ENCODE peak calls at places on chromosomes 4 and X, in ten cellular contexts. One of them, this sample, is unnamed.

GRCh38 chrX:352582-353314 is 34.0 kb downstream of the PPP2R3B start:
- DNase-seq in ovary: peak
- DNase-seq in fibroblast of pulmonary artery: no peak
- DNase-seq in lower lobe of right lung: peak
- DNase-seq in mucosa of descending colon: peak
- DNase-seq in AG04449: no peak
- DNase-seq in GM06990: no peak
- DNase-seq in prostate gland: no peak
- DNase-seq in dorsolateral prefrontal cortex: no peak
- DNase-seq in upper lobe of right lung: peak
- DNase-seq in this sample: no peak

GRCh38 chr4:85548841-85549240 is 73.9 kb downstream of the ARHGAP24 start:
- DNase-seq in ovary: no peak
- DNase-seq in fibroblast of pulmonary artery: peak
- DNase-seq in lower lobe of right lung: no peak
- DNase-seq in mucosa of descending colon: no peak
- DNase-seq in AG04449: no peak
- DNase-seq in GM06990: no peak
- DNase-seq in prostate gland: no peak
- DNase-seq in dorsolateral prefrontal cortex: no peak
- DNase-seq in upper lobe of right lung: no peak
- DNase-seq in this sample: no peak

GRCh38 chr4:140755811-140756291 is 334 bp downstream of the TBC1D9 start:
- DNase-seq in ovary: peak
- DNase-seq in fibroblast of pulmonary artery: peak
- DNase-seq in lower lobe of right lung: peak
- DNase-seq in mucosa of descending colon: peak
- DNase-seq in AG04449: no peak
- DNase-seq in GM06990: peak
- DNase-seq in prostate gland: peak
- DNase-seq in dorsolateral prefrontal cortex: peak
- DNase-seq in upper lobe of right lung: peak
- DNase-seq in this sample: peak

GRCh38 chrX:155069414-155069813 is 1.5 kb downstream of the CMC4 start:
- DNase-seq in ovary: no peak
- DNase-seq in fibroblast of pulmonary artery: no peak
- DNase-seq in lower lobe of right lung: no peak
- DNase-seq in mucosa of descending colon: no peak
- DNase-seq in AG04449: no peak
- DNase-seq in GM06990: no peak
- DNase-seq in prostate gland: no peak
- DNase-seq in dorsolateral prefrontal cortex: no peak
- DNase-seq in upper lobe of right lung: no peak
- DNase-seq in this sample: no peak

GRCh38 chrX:110004210-110004609 is 1.3 kb downstream of the TMEM164 start:
- DNase-seq in ovary: peak
- DNase-seq in fibroblast of pulmonary artery: no peak
- DNase-seq in lower lobe of right lung: peak
- DNase-seq in mucosa of descending colon: peak
- DNase-seq in AG04449: no peak
- DNase-seq in GM06990: no peak
- DNase-seq in prostate gland: peak
- DNase-seq in dorsolateral prefrontal cortex: no peak
- DNase-seq in upper lobe of right lung: peak
- DNase-seq in this sample: no peak

GRCh38 chrX:64192673-64193072 is 12.8 kb downstream of the AMER1 start:
- DNase-seq in ovary: no peak
- DNase-seq in fibroblast of pulmonary artery: no peak
- DNase-seq in lower lobe of right lung: no peak
- DNase-seq in mucosa of descending colon: no peak
- DNase-seq in AG04449: no peak
- DNase-seq in GM06990: no peak
- DNase-seq in prostate gland: no peak
- DNase-seq in dorsolateral prefrontal cortex: no peak
- DNase-seq in upper lobe of right lung: no peak
- DNase-seq in this sample: no peak

GRCh38 chr4:54658321-54659093 is 750 bp downstream of the KIT start:
- DNase-seq in ovary: peak
- DNase-seq in fibroblast of pulmonary artery: peak
- DNase-seq in lower lobe of right lung: peak
- DNase-seq in mucosa of descending colon: peak
- DNase-seq in AG04449: no peak
- DNase-seq in GM06990: peak
- DNase-seq in prostate gland: peak
- DNase-seq in dorsolateral prefrontal cortex: peak
- DNase-seq in upper lobe of right lung: peak
- DNase-seq in this sample: peak

GRCh38 chr4:20422398-20422797 is 170.7 kb downstream of the SLIT2 start:
- DNase-seq in ovary: no peak
- DNase-seq in fibroblast of pulmonary artery: peak
- DNase-seq in lower lobe of right lung: no peak
- DNase-seq in mucosa of descending colon: no peak
- DNase-seq in AG04449: no peak
- DNase-seq in GM06990: no peak
- DNase-seq in prostate gland: peak
- DNase-seq in dorsolateral prefrontal cortex: no peak
- DNase-seq in upper lobe of right lung: no peak
- DNase-seq in this sample: peak

GRCh38 chrX:46117234-46117633 is 428.0 kb downstream of the ZNF674 start:
- DNase-seq in ovary: no peak
- DNase-seq in fibroblast of pulmonary artery: no peak
- DNase-seq in lower lobe of right lung: no peak
- DNase-seq in mucosa of descending colon: peak
- DNase-seq in AG04449: no peak
- DNase-seq in GM06990: no peak
- DNase-seq in prostate gland: peak
- DNase-seq in dorsolateral prefrontal cortex: no peak
- DNase-seq in upper lobe of right lung: no peak
- DNase-seq in this sample: no peak

DNA sequence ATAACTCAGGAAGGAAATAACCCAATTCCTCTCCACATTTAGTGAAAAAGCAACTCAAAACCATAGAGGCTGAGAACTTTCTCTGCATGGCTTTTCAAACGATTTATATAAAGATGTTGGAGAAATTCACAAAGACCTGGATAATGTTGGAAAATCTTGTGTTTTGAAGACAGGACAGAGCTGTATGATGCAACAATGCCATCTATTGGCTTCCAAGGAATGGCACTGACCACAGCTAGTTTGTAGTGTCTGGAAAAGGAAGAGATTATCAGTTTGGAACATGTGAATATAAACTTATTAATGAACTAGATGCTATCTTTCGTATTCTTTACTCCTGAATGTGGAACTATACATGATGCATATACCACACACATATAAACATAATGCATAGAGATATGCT is 503.6 kb downstream of the IL1RAPL1 start:
- DNase-seq in ovary: no peak
- DNase-seq in fibroblast of pulmonary artery: peak
- DNase-seq in lower lobe of right lung: no peak
- DNase-seq in mucosa of descending colon: no peak
- DNase-seq in AG04449: no peak
- DNase-seq in GM06990: no peak
- DNase-seq in prostate gland: no peak
- DNase-seq in dorsolateral prefrontal cortex: no peak
- DNase-seq in upper lobe of right lung: no peak
- DNase-seq in this sample: no peak
- TF ChIP-seq CTCF in ovary: no peak
- TF ChIP-seq CTCF in fibroblast of pulmonary artery: peak
- TF ChIP-seq CTCF in lower lobe of right lung: no peak
- TF ChIP-seq CTCF in mucosa of descending colon: no peak
- TF ChIP-seq CTCF in AG04449: peak
- TF ChIP-seq CTCF in GM06990: peak
- TF ChIP-seq CTCF in prostate gland: no peak
- TF ChIP-seq CTCF in dorsolateral prefrontal cortex: peak
- TF ChIP-seq CTCF in upper lobe of right lung: no peak
- TF ChIP-seq CTCF in this sample: peak

GRCh38 chrX:119853449-119853848 is 686 bp upstream of the UPF3B start:
- DNase-seq in ovary: no peak
- DNase-seq in fibroblast of pulmonary artery: no peak
- DNase-seq in lower lobe of right lung: no peak
- DNase-seq in mucosa of descending colon: no peak
- DNase-seq in AG04449: no peak
- DNase-seq in GM06990: no peak
- DNase-seq in prostate gland: no peak
- DNase-seq in dorsolateral prefrontal cortex: no peak
- DNase-seq in upper lobe of right lung: no peak
- DNase-seq in this sample: no peak
- H3K4me3 ChIP-seq in ovary: peak
- H3K4me3 ChIP-seq in fibroblast of pulmonary artery: peak
- H3K4me3 ChIP-seq in lower lobe of right lung: peak
- H3K4me3 ChIP-seq in mucosa of descending colon: no peak
- H3K4me3 ChIP-seq in AG04449: peak
- H3K4me3 ChIP-seq in GM06990: peak
- H3K4me3 ChIP-seq in prostate gland: peak
- H3K4me3 ChIP-seq in dorsolateral prefrontal cortex: peak
- H3K4me3 ChIP-seq in upper lobe of right lung: peak
- H3K4me3 ChIP-seq in this sample: peak

GRCh38 chr4:147863111-147863747 is 131.3 kb downstream of the ARHGAP10 start:
- DNase-seq in ovary: no peak
- DNase-seq in fibroblast of pulmonary artery: peak
- DNase-seq in lower lobe of right lung: no peak
- DNase-seq in mucosa of descending colon: no peak
- DNase-seq in AG04449: no peak
- DNase-seq in GM06990: no peak
- DNase-seq in prostate gland: no peak
- DNase-seq in dorsolateral prefrontal cortex: no peak
- DNase-seq in upper lobe of right lung: no peak
- DNase-seq in this sample: peak
- TF ChIP-seq CTCF in ovary: peak
- TF ChIP-seq CTCF in fibroblast of pulmonary artery: peak
- TF ChIP-seq CTCF in lower lobe of right lung: no peak
- TF ChIP-seq CTCF in mucosa of descending colon: no peak
- TF ChIP-seq CTCF in AG04449: peak
- TF ChIP-seq CTCF in GM06990: no peak
- TF ChIP-seq CTCF in prostate gland: no peak
- TF ChIP-seq CTCF in dorsolateral prefrontal cortex: no peak
- TF ChIP-seq CTCF in upper lobe of right lung: no peak
- TF ChIP-seq CTCF in this sample: peak

DNA sequence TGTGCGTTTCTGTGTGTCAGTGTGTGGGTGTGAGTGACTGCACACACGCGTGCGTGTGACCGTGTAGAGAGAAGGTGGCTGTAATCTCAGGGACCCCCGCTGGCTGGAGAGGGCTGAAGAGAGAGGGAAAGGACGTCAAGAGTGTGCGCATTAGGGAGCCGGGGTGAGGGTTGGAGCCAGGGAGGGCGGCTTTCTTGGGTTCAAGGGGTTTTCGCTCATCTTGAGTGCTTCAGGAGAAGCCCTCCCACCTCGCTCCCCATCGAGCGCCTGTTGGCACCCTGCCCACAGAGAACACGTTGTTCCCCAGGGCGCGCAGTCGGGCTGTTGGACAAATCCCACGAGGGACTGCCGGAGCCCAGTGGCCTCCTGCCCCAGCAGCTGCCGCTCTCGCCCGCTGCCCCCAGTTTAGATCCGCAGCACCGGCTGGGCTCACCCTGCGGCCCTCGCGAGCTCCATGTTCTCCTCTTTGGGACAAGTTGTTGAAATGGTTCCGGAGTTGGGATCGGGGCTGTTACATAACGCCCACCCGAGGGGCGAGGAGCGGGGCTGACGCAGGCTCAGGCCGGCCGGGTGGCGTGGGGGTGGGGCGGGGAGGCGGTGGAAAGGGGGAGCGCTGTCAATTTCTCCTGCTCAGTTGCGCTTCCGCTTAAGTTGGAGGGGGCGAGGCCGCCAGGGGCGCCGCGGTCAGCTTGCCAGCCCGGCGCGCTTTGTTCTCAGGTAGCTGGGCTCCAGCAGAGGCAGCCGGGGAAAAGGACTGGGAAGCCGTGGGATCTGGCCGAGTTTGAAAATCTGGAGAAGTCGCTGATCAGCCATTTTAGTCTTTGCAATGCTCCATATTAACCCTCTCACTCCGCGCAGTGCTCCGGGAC is 1.6 kb downstream of the GRIA2 start:
- DNase-seq in ovary: no peak
- DNase-seq in fibroblast of pulmonary artery: no peak
- DNase-seq in lower lobe of right lung: no peak
- DNase-seq in mucosa of descending colon: peak
- DNase-seq in AG04449: no peak
- DNase-seq in GM06990: no peak
- DNase-seq in prostate gland: no peak
- DNase-seq in dorsolateral prefrontal cortex: no peak
- DNase-seq in upper lobe of right lung: no peak
- DNase-seq in this sample: no peak
- H3K4me3 ChIP-seq in ovary: peak
- H3K4me3 ChIP-seq in fibroblast of pulmonary artery: peak
- H3K4me3 ChIP-seq in lower lobe of right lung: peak
- H3K4me3 ChIP-seq in mucosa of descending colon: no peak
- H3K4me3 ChIP-seq in AG04449: no peak
- H3K4me3 ChIP-seq in GM06990: no peak
- H3K4me3 ChIP-seq in prostate gland: peak
- H3K4me3 ChIP-seq in dorsolateral prefrontal cortex: peak
- H3K4me3 ChIP-seq in upper lobe of right lung: peak
- H3K4me3 ChIP-seq in this sample: no peak

GRCh38 chr4:132809298-132810032 is 339.6 kb upstream of the PCDH10 start:
- DNase-seq in ovary: no peak
- DNase-seq in fibroblast of pulmonary artery: no peak
- DNase-seq in lower lobe of right lung: no peak
- DNase-seq in mucosa of descending colon: no peak
- DNase-seq in AG04449: no peak
- DNase-seq in GM06990: no peak
- DNase-seq in prostate gland: no peak
- DNase-seq in dorsolateral prefrontal cortex: no peak
- DNase-seq in upper lobe of right lung: no peak
- DNase-seq in this sample: no peak
- TF ChIP-seq CTCF in ovary: no peak
- TF ChIP-seq CTCF in fibroblast of pulmonary artery: no peak
- TF ChIP-seq CTCF in lower lobe of right lung: no peak
- TF ChIP-seq CTCF in mucosa of descending colon: no peak
- TF ChIP-seq CTCF in AG04449: no peak
- TF ChIP-seq CTCF in GM06990: no peak
- TF ChIP-seq CTCF in prostate gland: no peak
- TF ChIP-seq CTCF in dorsolateral prefrontal cortex: no peak
- TF ChIP-seq CTCF in upper lobe of right lung: no peak
- TF ChIP-seq CTCF in this sample: no peak

GRCh38 chr4:40193018-40193571 is 3.7 kb upstream of the RHOH start:
- DNase-seq in ovary: no peak
- DNase-seq in fibroblast of pulmonary artery: no peak
- DNase-seq in lower lobe of right lung: no peak
- DNase-seq in mucosa of descending colon: no peak
- DNase-seq in AG04449: no peak
- DNase-seq in GM06990: peak
- DNase-seq in prostate gland: no peak
- DNase-seq in dorsolateral prefrontal cortex: no peak
- DNase-seq in upper lobe of right lung: no peak
- DNase-seq in this sample: peak
- H3K4me3 ChIP-seq in ovary: no peak
- H3K4me3 ChIP-seq in fibroblast of pulmonary artery: no peak
- H3K4me3 ChIP-seq in lower lobe of right lung: no peak
- H3K4me3 ChIP-seq in mucosa of descending colon: no peak
- H3K4me3 ChIP-seq in AG04449: no peak
- H3K4me3 ChIP-seq in GM06990: peak
- H3K4me3 ChIP-seq in prostate gland: no peak
- H3K4me3 ChIP-seq in dorsolateral prefrontal cortex: no peak
- H3K4me3 ChIP-seq in upper lobe of right lung: no peak
- H3K4me3 ChIP-seq in this sample: peak

GRCh38 chr4:183838987-183839712 is 66.0 kb upstream of the STOX2 start:
- DNase-seq in ovary: no peak
- DNase-seq in fibroblast of pulmonary artery: peak
- DNase-seq in lower lobe of right lung: no peak
- DNase-seq in mucosa of descending colon: no peak
- DNase-seq in AG04449: no peak
- DNase-seq in GM06990: no peak
- DNase-seq in prostate gland: no peak
- DNase-seq in dorsolateral prefrontal cortex: no peak
- DNase-seq in upper lobe of right lung: no peak
- DNase-seq in this sample: peak
- TF ChIP-seq CTCF in ovary: peak
- TF ChIP-seq CTCF in fibroblast of pulmonary artery: no peak
- TF ChIP-seq CTCF in lower lobe of right lung: no peak
- TF ChIP-seq CTCF in mucosa of descending colon: no peak
- TF ChIP-seq CTCF in AG04449: no peak
- TF ChIP-seq CTCF in GM06990: no peak
- TF ChIP-seq CTCF in prostate gland: no peak
- TF ChIP-seq CTCF in dorsolateral prefrontal cortex: peak
- TF ChIP-seq CTCF in upper lobe of right lung: peak
- TF ChIP-seq CTCF in this sample: no peak

This sample was measured in GM12865.